ENCODE peak calls at places on chromosomes 2 and 18, in four cellular contexts. G is BJ, J is AG09309, Y is mesothelial cell of epicardium. P is an unnamed sample.

GRCh38 chr2:25822190-25823117 is 55.8 kb downstream of the ASXL2 start:
- DNase-seq in Y (no peak), G (no peak), J (no peak), P (no peak)

GRCh38 chr2:237392186-237392585 is 21.8 kb downstream of the COL6A3 start:
- DNase-seq in Y (no peak), J (no peak), G (no peak), P (no peak)

GRCh38 chr2:71705171-71705960 is 252.0 kb downstream of the DYSF start:
- DNase-seq in Y (no peak), G (no peak), J (no peak), P (no peak)

GRCh38 chr18:77006305-77007175 is 126.0 kb downstream of the MBP start:
- DNase-seq in G (no peak), Y (no peak), J (no peak), P (no peak)

GRCh38 chr18:47163241-47163640 is 12.9 kb downstream of the IER3IP1 start:
- DNase-seq in J (no peak), Y (no peak), G (no peak), P (no peak)

GRCh38 chr2:136436921-136437320 is 319.0 kb upstream of the CXCR4 start:
- DNase-seq in J (no peak), Y (no peak), G (no peak), P (no peak)

GRCh38 chr18:34339155-34339554 is 114.4 kb upstream of the NOL4 start:
- DNase-seq in G (no peak), Y (no peak), J (no peak), P (no peak)

GRCh38 chr2:119487434-119488244 is 36.6 kb downstream of the SCTR start:
- DNase-seq in Y (no peak), J (no peak), G (no peak), P (no peak)

GRCh38 chr18:27748336-27748735 is 428.6 kb downstream of the CDH2 start:
- DNase-seq in G (no peak), J (no peak), Y (no peak), P (no peak)

GRCh38 chr2:112644155-112644932 is 1.4 kb upstream of the SLC20A1 start:
- DNase-seq in J (no peak), G (no peak), Y (no peak), P (no peak)

GRCh38 chr18:35458677-35459441 is 38.9 kb downstream of the INO80C start:
- DNase-seq in Y (no peak), J (no peak), G (peak), P (no peak)

GRCh38 chr2:1891971-1892486 is 147.7 kb upstream of the PXDN start:
- DNase-seq in J (no peak), G (no peak), Y (no peak), P (no peak)

GRCh38 chr2:181573140-181573736 is 83.7 kb downstream of the CERKL start:
- DNase-seq in Y (no peak), G (no peak), J (peak), P (no peak)

GRCh38 chr18:61869631-61870030 is 23.2 kb downstream of the RNF152 start:
- DNase-seq in G (no peak), Y (no peak), J (no peak), P (no peak)

GRCh38 chr18:59265246-59266018 is 7.8 kb downstream of the RAX start:
- DNase-seq in J (no peak), G (no peak), Y (no peak), P (no peak)

GRCh38 chr2:24269270-24269669 is 91.1 kb downstream of the ITSN2 start:
- DNase-seq in G (no peak), Y (no peak), J (no peak), P (no peak)

GRCh38 chr2:111168528-111168929 is 47.8 kb downstream of the BCL2L11 start:
- DNase-seq in Y (no peak), G (no peak), J (peak), P (no peak)

GRCh38 chr2:64403426-64403825 is 50.5 kb upstream of the LGALSL start:
- DNase-seq in J (no peak), G (no peak), Y (no peak), P (no peak)

GRCh38 chr18:78396077-78396476 is 583.5 kb upstream of the SALL3 start:
- DNase-seq in Y (no peak), G (no peak), J (no peak), P (no peak)

GRCh38 chr2:231104115-231104713 is 20.6 kb downstream of the HTR2B start:
- DNase-seq in Y (no peak), G (peak), J (peak), P (peak)
- TF ChIP-seq CTCF in Y (peak), G (peak), J (peak), P (peak)

DNA sequence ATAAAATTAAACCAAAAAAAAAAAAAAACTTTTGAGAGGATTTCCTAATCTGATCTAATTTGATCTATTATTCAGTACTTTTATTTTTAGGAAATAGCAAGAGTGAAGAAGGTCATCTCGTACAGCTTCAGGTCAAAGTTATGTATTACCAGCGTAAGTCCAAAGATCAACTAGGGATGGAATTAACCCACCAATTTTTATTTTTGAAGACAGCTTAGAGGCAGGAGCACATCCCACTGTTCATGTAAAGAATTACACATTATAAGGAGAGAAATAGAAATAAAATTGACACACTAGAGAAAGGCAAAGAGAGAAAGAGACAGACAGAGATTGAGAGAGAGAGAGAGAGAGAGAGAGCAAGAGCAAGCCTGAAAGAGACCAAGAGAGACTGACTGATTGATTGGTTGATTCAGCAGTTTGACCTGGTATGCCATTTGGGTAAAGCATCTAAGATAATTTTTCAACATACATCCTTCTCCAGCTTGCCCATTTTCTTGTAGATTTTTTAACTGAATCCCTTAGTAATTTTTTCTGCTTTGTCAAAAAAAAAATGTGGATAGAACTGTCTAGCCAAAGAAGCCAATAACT is 25.1 kb downstream of the DOCK10 start:
- DNase-seq in Y (no peak), G (no peak), J (no peak), P (no peak)
- TF ChIP-seq CTCF in Y (no peak), G (no peak), J (no peak), P (peak)

GRCh38 chr2:62803961-62804360 is 98.4 kb downstream of the EHBP1 start:
- DNase-seq in Y (no peak), J (no peak), G (no peak), P (no peak)

GRCh38 chr2:62800618-62801017 is 95.1 kb downstream of the EHBP1 start:
- DNase-seq in J (no peak), Y (no peak), G (no peak), P (no peak)

GRCh38 chr2:62806231-62806630 is 100.7 kb downstream of the EHBP1 start:
- DNase-seq in G (no peak), J (no peak), Y (no peak), P (no peak)

GRCh38 chr2:62801110-62801509 is 95.6 kb downstream of the EHBP1 start:
- DNase-seq in Y (no peak), J (no peak), G (no peak), P (no peak)

DNA sequence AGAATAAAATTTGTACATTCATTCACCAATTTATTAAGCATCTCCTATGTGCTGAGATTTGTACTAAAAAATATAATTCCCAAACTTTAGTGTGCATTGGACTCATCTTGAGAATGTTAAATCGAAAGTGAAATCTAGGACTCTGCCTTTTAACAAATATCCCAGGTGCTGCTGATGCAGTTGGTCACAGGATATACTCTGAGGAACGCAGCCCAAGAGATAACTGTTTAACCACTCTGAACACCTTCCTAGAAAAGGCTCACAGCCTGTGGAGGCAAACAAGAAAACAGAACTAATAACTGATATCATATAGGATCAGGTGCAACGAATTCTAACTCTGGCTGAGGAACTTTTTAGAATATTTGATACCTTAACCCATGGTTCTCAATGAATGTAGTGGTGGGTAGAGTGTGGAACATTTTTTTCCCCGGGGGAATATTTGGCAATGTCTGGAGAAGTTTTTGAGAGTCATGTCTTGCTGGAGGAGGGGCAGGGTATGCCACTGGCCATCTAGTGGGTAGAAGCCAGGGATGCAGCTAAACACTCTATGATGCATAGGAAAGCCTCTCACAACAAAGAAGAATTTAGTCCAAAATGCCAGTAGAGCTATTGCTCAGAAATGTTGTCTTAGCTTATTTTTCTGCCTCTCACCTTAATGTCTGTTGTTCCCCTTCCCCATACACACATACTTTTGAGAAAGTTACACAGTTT is 96.5 kb downstream of the EHBP1 start:
- DNase-seq in G (no peak), J (no peak), Y (no peak), P (no peak)
- TF ChIP-seq CTCF in G (peak), J (no peak), Y (no peak), P (peak)

GRCh38 chr18:44651453-44651852 is 29.2 kb upstream of the SETBP1 start:
- DNase-seq in J (peak), G (peak), Y (no peak), P (no peak)

GRCh38 chr18:44651918-44652317 is 28.8 kb upstream of the SETBP1 start:
- DNase-seq in Y (no peak), J (no peak), G (no peak), P (no peak)

GRCh38 chr18:44654555-44654954 is 26.1 kb upstream of the SETBP1 start:
- DNase-seq in G (peak), J (peak), Y (no peak), P (no peak)

DNA sequence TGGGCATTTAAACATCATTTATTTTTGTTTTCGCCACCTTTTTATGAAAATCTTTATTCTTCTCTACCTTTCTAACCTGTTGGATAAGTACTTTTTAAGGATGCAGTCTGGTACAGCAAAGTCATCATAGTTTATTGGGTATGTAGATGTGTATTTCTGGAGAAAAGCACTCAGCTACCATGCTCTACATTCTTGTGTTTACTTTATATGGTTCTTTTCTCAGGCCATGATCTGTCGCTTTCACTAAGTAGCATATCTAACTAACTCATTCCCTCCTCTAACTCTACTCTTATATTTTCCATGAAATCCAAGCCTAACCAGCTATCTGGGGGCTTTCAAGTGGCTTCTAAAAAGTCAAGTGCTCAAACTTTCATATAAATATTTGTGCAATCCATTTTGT is 25.3 kb upstream of the SETBP1 start:
- DNase-seq in G (no peak), Y (no peak), J (no peak), P (no peak)
- TF ChIP-seq CTCF in G (no peak), Y (no peak), J (no peak), P (no peak)

DNA sequence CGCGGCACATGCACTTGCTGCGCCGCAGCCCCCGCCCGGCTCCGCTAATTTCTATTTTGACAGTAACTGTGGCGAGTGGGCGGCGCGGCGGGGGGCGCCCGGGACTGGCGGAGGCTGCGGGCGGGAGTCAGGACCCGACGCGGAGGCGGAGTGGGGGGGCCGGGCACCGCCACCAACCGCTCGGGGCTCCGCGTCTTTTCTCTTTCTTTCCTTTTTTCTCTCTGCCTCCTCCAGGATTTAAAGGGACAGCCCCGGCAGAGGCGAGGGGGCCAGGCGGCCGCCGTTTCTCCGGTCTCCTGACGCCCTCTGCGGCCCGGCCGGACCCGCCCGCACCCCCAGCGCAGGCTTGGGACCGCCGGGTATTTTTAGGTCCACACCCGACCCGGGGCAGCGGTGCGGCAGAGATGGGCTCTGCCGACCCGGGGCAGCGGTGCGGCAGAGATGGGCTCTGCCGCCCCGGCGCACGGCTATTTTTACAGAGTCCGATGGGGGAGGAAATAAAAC is 460 bp upstream of the ZBTB7C start:
- DNase-seq in Y (no peak), G (no peak), J (no peak), P (peak)
- TF ChIP-seq CTCF in Y (no peak), G (no peak), J (no peak), P (no peak)

GRCh38 chr2:10058251-10059015 is 15.1 kb downstream of the KLF11 start:
- DNase-seq in G (no peak), J (no peak), Y (no peak), P (no peak)
- TF ChIP-seq CTCF in G (no peak), J (no peak), Y (no peak), P (no peak)

DNA sequence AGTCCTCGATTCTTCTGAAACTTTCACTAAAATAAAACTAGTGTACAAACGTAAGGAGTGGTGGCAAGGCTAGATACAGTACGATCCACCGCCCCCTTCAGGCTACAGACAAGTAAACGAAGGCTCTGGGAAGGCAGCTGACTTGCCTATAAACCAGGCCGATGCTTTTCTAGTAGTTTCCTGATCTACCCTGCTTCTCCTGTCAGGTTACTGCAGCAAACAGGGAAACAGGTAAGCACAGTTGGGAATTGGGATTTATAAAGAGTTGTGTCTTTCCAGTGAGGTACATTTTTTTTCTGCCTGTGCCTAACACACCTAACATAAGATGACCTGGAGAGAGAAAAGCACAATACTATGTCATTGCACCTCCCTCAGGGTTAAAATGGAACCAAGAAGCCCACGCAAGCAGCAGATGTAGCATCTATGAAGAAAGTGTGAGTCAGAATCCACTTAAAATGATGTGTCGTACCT is 108.6 kb downstream of the UXS1 start:
- DNase-seq in G (peak), Y (no peak), J (no peak), P (no peak)
- TF ChIP-seq CTCF in G (peak), Y (no peak), J (peak), P (peak)

GRCh38 chr2:110017-110416 is 63.7 kb upstream of the FAM110C start:
- DNase-seq in G (no peak), J (no peak), Y (no peak), P (no peak)

GRCh38 chr2:116953-117352 is 70.6 kb upstream of the FAM110C start:
- DNase-seq in G (no peak), J (no peak), Y (no peak), P (no peak)

DNA sequence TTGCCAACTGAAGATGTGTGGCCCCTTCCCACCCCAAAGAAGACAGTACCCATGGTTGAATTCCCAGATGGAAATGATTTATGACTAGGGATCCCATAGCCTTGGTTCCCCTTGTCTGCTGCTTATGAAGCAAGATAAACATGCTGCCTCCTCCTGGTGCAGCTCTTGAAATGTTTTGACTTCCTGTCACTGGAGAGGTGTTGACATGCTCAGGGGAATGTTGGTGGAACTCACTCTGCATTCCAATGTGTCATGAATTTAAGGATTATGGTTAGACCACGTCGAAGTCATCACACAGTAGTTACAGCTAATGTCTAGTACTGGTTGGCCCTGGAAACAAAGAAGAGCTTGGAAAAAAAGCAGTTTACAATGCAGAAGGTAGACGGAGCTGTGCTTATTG is 69.0 kb upstream of the FAM110C start:
- DNase-seq in Y (no peak), G (no peak), J (no peak), P (no peak)
- TF ChIP-seq CTCF in Y (no peak), G (no peak), J (no peak), P (no peak)

DNA sequence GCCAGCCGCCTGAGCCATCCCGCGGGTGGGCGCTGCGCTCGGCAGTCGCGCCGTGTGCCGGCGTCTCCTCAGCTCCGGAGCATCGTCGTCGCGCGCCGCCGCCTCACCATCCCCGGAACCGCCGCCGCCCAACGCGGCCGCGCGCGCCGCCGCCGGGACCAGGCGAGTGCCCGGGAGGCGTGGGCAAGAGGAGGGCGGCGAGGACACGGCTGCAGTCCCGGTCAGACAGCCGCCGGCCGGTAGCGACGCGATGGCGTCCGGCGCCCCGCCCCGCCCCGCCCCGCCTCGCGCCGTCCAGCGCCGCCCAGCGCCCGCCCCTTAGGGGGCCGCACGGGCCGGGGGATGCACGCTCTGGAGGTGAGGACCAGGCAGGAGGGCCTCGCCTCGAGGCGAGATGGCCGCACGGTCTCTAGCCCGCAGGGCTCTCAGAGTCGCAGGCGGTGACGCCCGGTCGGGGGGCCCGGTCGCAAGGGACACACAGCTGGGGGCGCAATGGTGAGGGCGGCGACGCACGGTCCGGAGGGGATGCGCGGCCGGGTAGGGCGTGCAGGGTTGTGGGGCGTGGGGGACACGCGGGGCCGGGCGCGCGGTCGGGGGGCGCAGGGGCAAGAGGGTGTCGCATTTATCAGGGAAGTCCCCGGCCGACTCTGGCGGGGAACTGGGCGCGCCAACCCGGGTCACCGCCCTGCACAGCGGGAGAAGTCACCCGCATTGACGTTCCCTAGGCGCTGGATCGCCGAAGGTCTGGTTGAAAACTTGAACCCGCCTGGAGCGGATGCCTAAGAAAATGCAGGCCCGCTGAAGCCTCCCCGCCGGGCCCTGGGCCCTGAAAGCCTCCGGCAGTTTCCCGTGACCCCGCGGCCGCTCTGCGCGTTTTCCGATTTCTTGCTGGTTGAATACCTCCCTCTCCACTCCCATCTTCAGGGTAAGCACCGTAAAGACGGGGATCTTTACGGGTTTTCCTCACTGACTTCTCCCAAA is at the start of gene SPIRE1:
- DNase-seq in J (no peak), Y (peak), G (no peak), P (peak)
- TF ChIP-seq CTCF in J (no peak), Y (no peak), G (no peak), P (peak)

GRCh38 chr2:12304494-12305228 is 412.1 kb upstream of the TRIB2 start:
- DNase-seq in Y (no peak), G (no peak), J (no peak), P (no peak)
- TF ChIP-seq CTCF in Y (no peak), G (no peak), J (no peak), P (no peak)

P was measured in neural crest cell.